ENCODE peak calls at places on chromosomes 13 and 19, in four cellular contexts. R is globus pallidus, N is activated T-cell treated with anti-CD3 and anti-CD28 coated beads for 1 hour, D is T-helper 1 cell. U is an unnamed sample.

GRCh38 chr13:30312859-30313258 is 5.5 kb upstream of the KATNAL1 start:
- DNase-seq in R (no peak), N (no peak), D (no peak), U (no peak)

GRCh38 chr19:58519355-58520256 is at the start of gene ZBTB45:
- DNase-seq in R (peak), N (peak), D (peak), U (peak)

GRCh38 chr13:41401371-41401770 is 56.0 kb upstream of the RGCC start:
- DNase-seq in R (no peak), N (no peak), D (no peak), U (no peak)

GRCh38 chr13:39971526-39971925 is 316.1 kb downstream of the COG6 start:
- DNase-seq in R (no peak), N (no peak), D (no peak), U (no peak)

GRCh38 chr19:1265611-1266115 is 3.5 kb upstream of the CIRBP start:
- DNase-seq in R (no peak), N (no peak), D (no peak), U (peak)

GRCh38 chr13:41004875-41005693 is 14.0 kb downstream of the ELF1 start:
- DNase-seq in R (no peak), N (no peak), D (no peak), U (no peak)

GRCh38 chr13:97327521-97328221 is 105.5 kb downstream of the MBNL2 start:
- DNase-seq in R (no peak), N (no peak), D (no peak), U (no peak)

GRCh38 chr19:51107406-51108065 is 673 bp downstream of the CTU1 start:
- DNase-seq in R (no peak), N (no peak), D (no peak), U (no peak)

GRCh38 chr19:52442179-52442578 is 11.2 kb upstream of the ZNF578 start:
- DNase-seq in R (no peak), N (no peak), D (no peak), U (no peak)

GRCh38 chr19:11699931-11700794 is 38.6 kb downstream of the ZNF823 start:
- DNase-seq in R (no peak), N (no peak), D (no peak), U (no peak)

GRCh38 chr19:13640611-13641010 is 123.7 kb upstream of the MRI1 start:
- DNase-seq in R (no peak), N (no peak), D (no peak), U (no peak)

GRCh38 chr19:19338082-19338481 is 17.5 kb downstream of the MAU2 start:
- DNase-seq in R (no peak), N (no peak), D (no peak), U (no peak)

GRCh38 chr19:49507803-49508494 is 4.5 kb upstream of the FCGRT start:
- DNase-seq in R (no peak), N (no peak), D (no peak), U (no peak)

GRCh38 chr13:40306817-40307216 is 359.6 kb downstream of the FOXO1 start:
- DNase-seq in R (no peak), N (no peak), D (no peak), U (no peak)

GRCh38 chr19:28859811-28860210 is 353.1 kb downstream of the UQCRFS1 start:
- DNase-seq in R (no peak), N (no peak), D (no peak), U (no peak)

GRCh38 chr19:51139299-51140018 is 2.6 kb upstream of the SIGLEC7 start:
- DNase-seq in R (peak), N (no peak), D (no peak), U (no peak)

GRCh38 chr19:7460562-7460966 is 28.3 kb downstream of the PEX11G start:
- DNase-seq in R (no peak), N (no peak), D (no peak), U (no peak)

GRCh38 chr19:49338691-49339363 is 3.6 kb downstream of the CD37 start:
- DNase-seq in R (no peak), N (no peak), D (no peak), U (no peak)

GRCh38 chr19:33177417-33177976 is 16.6 kb upstream of the LRP3 start:
- DNase-seq in R (peak), N (peak), D (peak), U (peak)

GRCh38 chr13:94800423-94800822 is 88.1 kb upstream of the SOX21 start:
- DNase-seq in R (no peak), N (no peak), D (no peak), U (no peak)

GRCh38 chr13:23960566-23961156 is 63.4 kb upstream of the C1QTNF9B start:
- DNase-seq in R (peak), N (no peak), D (no peak), U (no peak)

GRCh38 chr13:99403458-99403971 is 96.3 kb upstream of the GPR183 start:
- DNase-seq in R (no peak), N (no peak), D (no peak), U (peak)

GRCh38 chr13:48866204-48866603 is 109.5 kb upstream of the FNDC3A start:
- DNase-seq in R (no peak), N (no peak), D (no peak), U (no peak)

GRCh38 chr19:34962945-34963530 is 991 bp downstream of the ZNF792 start:
- DNase-seq in R (no peak), N (no peak), D (no peak), U (no peak)

GRCh38 chr19:40604647-40605200 is 3.6 kb downstream of the LTBP4 start:
- DNase-seq in R (no peak), N (no peak), D (no peak), U (no peak)

GRCh38 chr13:32415019-32415418 is 12.9 kb downstream of the N4BP2L1 start:
- DNase-seq in R (no peak), N (no peak), D (no peak), U (peak)

GRCh38 chr13:112176746-112177119 is 109.8 kb downstream of the SOX1 start:
- DNase-seq in R (no peak), N (no peak), D (no peak), U (no peak)

GRCh38 chr13:113915786-113916329 is 52.0 kb upstream of the GAS6 start:
- DNase-seq in R (no peak), N (no peak), D (no peak), U (no peak)

GRCh38 chr19:24033962-24034342 is 53.0 kb upstream of the ZNF254 start:
- DNase-seq in R (no peak), N (peak), D (peak), U (no peak)

GRCh38 chr19:5238700-5239099 is 101.9 kb downstream of the PTPRS start:
- DNase-seq in R (no peak), N (no peak), D (no peak), U (no peak)

GRCh38 chr13:94546071-94546839 is 49.7 kb downstream of the TGDS start:
- DNase-seq in R (no peak), N (no peak), D (no peak), U (no peak)

GRCh38 chr13:112065867-112066623 is 904 bp upstream of the SOX1 start:
- DNase-seq in R (no peak), N (no peak), D (no peak), U (no peak)

GRCh38 chr19:43997631-43998290 is 5.0 kb upstream of the ZNF230 start:
- DNase-seq in R (no peak), N (no peak), D (no peak), U (no peak)